ENCODE peak calls at places on chromosome 3, in seven cellular contexts. C is NCI-H2029; Z is fibroblast of the aortic adventitia; M is effector CD4-positive, alpha-beta T cell; F is stimulated activated CD4-positive, alpha-beta T cell treated with anti-CD3 and anti-CD28 coated beads, Interleukin-15, amount 100 ng/mL, for 1 hour; W is NT2/D1; O is fibroblast of the conjunctiva. B is an unnamed sample.

GRCh38 chr3:161977063-161977462 is 480.5 kb downstream of the OTOL1 start:
- DNase-seq in Z (peak; percentile 35), C (no peak), M (no peak), W (no peak), F (no peak), O (peak; percentile 69), B (no peak)

GRCh38 chr3:145898487-145898886 is 262.5 kb downstream of the PLOD2 start:
- DNase-seq in M (no peak), W (no peak), Z (peak; percentile 26), C (no peak), O (no peak), F (no peak), B (no peak)

GRCh38 chr3:170078620-170079281 is 41.0 kb downstream of the GPR160 start:
- DNase-seq in O (no peak), C (no peak), M (no peak), F (no peak), W (no peak), Z (no peak), B (no peak)

GRCh38 chr3:105139851-105140560 is 226.7 kb upstream of the ALCAM start:
- DNase-seq in W (no peak), M (no peak), F (no peak), C (no peak), Z (no peak), O (no peak), B (no peak)

GRCh38 chr3:23017800-23018199 is 185.3 kb upstream of the UBE2E2 start:
- DNase-seq in Z (peak; percentile 68), M (no peak), F (no peak), O (no peak), W (no peak), C (no peak), B (no peak)

GRCh38 chr3:172666873-172667694 is 43.8 kb downstream of the NCEH1 start:
- DNase-seq in Z (peak; percentile 90), C (peak; percentile 84), W (peak; percentile 77), M (peak; percentile 84), O (peak; percentile 73), F (peak; percentile 24), B (no peak)

GRCh38 chr3:130411310-130411709 is 65.8 kb downstream of the COL6A5 start:
- DNase-seq in F (no peak), C (no peak), Z (no peak), O (no peak), M (no peak), W (no peak), B (no peak)

GRCh38 chr3:24168977-24169376 is 223.9 kb downstream of the NR1D2 start:
- DNase-seq in C (no peak), Z (no peak), M (no peak), F (no peak), O (no peak), W (no peak), B (no peak)

GRCh38 chr3:74614133-74614967 is at the start of gene CNTN3:
- DNase-seq in C (no peak), F (no peak), Z (peak; percentile 36), O (no peak), M (no peak), W (peak; percentile 23), B (no peak)

GRCh38 chr3:33067484-33067883 is 29.5 kb downstream of the GLB1 start:
- DNase-seq in C (no peak), Z (peak; percentile 14), F (no peak), M (no peak), W (no peak), O (no peak), B (no peak)

B was measured in esophagus squamous epithelium.